ENCODE peak calls at places on chromosome 14, in seven cellular contexts. B, Q, R, S, Z, E and H are unnamed samples.

GRCh38 chr14:40003773-40004172 is 571.5 kb upstream of the FBXO33 start:
- DNase-seq in E (peak; percentile 26), Z (no peak), B (no peak), Q (no peak), R (no peak), S (no peak), H (no peak)

GRCh38 chr14:74551903-74552371 is 58.4 kb downstream of the ISCA2 start:
- DNase-seq in R (no peak), S (no peak), E (no peak), Z (no peak), Q (no peak), B (no peak), H (no peak)

GRCh38 chr14:92252291-92252690 is 70.7 kb upstream of the SLC24A4 start:
- DNase-seq in Q (no peak), S (no peak), E (no peak), Z (no peak), B (no peak), R (no peak), H (no peak)

GRCh38 chr14:89721991-89722390 is 232.5 kb downstream of the EFCAB11 start:
- DNase-seq in Z (no peak), Q (no peak), B (no peak), R (no peak), E (no peak), S (no peak), H (no peak)

GRCh38 chr14:96117997-96118790 is 79.0 kb downstream of the C14orf132 start:
- DNase-seq in R (no peak), S (no peak), B (no peak), Z (no peak), Q (no peak), E (no peak), H (no peak)

GRCh38 chr14:79852975-79853374 is 358.3 kb downstream of the DIO2 start:
- DNase-seq in E (no peak), Z (no peak), Q (no peak), R (no peak), S (no peak), B (no peak), H (no peak)

GRCh38 chr14:39184628-39185255 is 9.7 kb downstream of the PNN start:
- DNase-seq in Q (no peak), S (no peak), Z (no peak), B (no peak), E (no peak), R (no peak), H (no peak)

GRCh38 chr14:99654235-99655000 is 9.5 kb downstream of the HHIPL1 start:
- DNase-seq in S (peak; percentile 90), B (peak; percentile 71), Q (no peak), R (no peak), E (peak; percentile 68), Z (no peak), H (no peak)

GRCh38 chr14:75401356-75401755 is 26.5 kb upstream of the JDP2 start:
- DNase-seq in Z (no peak), S (peak; percentile 80), Q (peak; percentile 26), R (no peak), E (no peak), B (no peak), H (peak; percentile 82)

GRCh38 chr14:101604228-101604934 is 43.1 kb downstream of the DIO3 start:
- DNase-seq in B (no peak), E (no peak), Q (no peak), Z (no peak), R (no peak), S (no peak), H (no peak)

GRCh38 chr14:84782902-84783301 is 747.0 kb upstream of the FLRT2 start:
- DNase-seq in S (no peak), B (no peak), E (no peak), Q (no peak), R (no peak), Z (no peak), H (no peak)

GRCh38 chr14:100712490-100712889 is 14.2 kb upstream of the DLK1 start:
- DNase-seq in Z (no peak), Q (no peak), S (no peak), E (no peak), R (no peak), B (peak; percentile 39), H (no peak)

GRCh38 chr14:68815288-68816182 is 22.7 kb upstream of the ZFP36L1 start:
- DNase-seq in S (peak; percentile 76), Z (peak; percentile 12), R (no peak), E (no peak), B (no peak), Q (peak; percentile 62), H (no peak)

GRCh38 chr14:73465833-73466532 is 7.6 kb upstream of the NUMB start:
- DNase-seq in R (no peak), Z (no peak), E (no peak), B (no peak), Q (peak; percentile 73), S (no peak), H (no peak)

GRCh38 chr14:58072288-58073071 is 79.5 kb downstream of the ARMH4 start:
- DNase-seq in Q (peak; percentile 68), E (no peak), Z (peak; percentile 46), B (peak; percentile 33), R (peak; percentile 42), S (no peak), H (no peak)

GRCh38 chr14:84809158-84809557 is 720.8 kb upstream of the FLRT2 start:
- DNase-seq in S (no peak), Q (no peak), Z (no peak), R (no peak), B (no peak), E (no peak), H (no peak)

GRCh38 chr14:48536318-48536717 is 860.9 kb upstream of the MDGA2 start:
- DNase-seq in B (no peak), Z (peak; percentile 0), E (no peak), Q (no peak), R (no peak), S (no peak), H (no peak)

GRCh38 chr14:65131176-65131765 is 29.0 kb upstream of the MAX start:
- DNase-seq in R (no peak), Q (no peak), E (no peak), Z (no peak), B (no peak), S (no peak), H (peak; percentile 2)

GRCh38 chr14:75811862-75812505 is 150.9 kb downstream of the TTLL5 start:
- DNase-seq in Q (no peak), R (no peak), B (no peak), Z (peak; percentile 9), E (no peak), S (no peak), H (no peak)

GRCh38 chr14:80577599-80577998 is 363.9 kb downstream of the CEP128 start:
- DNase-seq in Q (no peak), R (no peak), S (no peak), E (no peak), B (no peak), Z (no peak), H (no peak)

GRCh38 chr14:49050836-49051235 is 535.3 kb downstream of the RPS29 start:
- DNase-seq in B (no peak), R (no peak), Z (no peak), Q (no peak), E (no peak), S (no peak), H (no peak)

GRCh38 chr14:28608438-28608837 is 158.1 kb upstream of the FOXG1 start:
- DNase-seq in Q (no peak), B (no peak), E (no peak), S (no peak), R (no peak), Z (no peak), H (no peak)

GRCh38 chr14:34537677-34538009 is 1.9 kb downstream of the EAPP start:
- DNase-seq in R (no peak), Q (no peak), E (no peak), Z (no peak), S (no peak), B (no peak), H (no peak)

GRCh38 chr14:80726211-80726610 is 215.3 kb downstream of the CEP128 start:
- DNase-seq in R (no peak), Q (no peak), B (no peak), Z (no peak), E (no peak), S (no peak), H (no peak)

GRCh38 chr14:44759263-44759662 is 202.5 kb downstream of the KLHL28 start:
- DNase-seq in Z (no peak), B (no peak), E (no peak), R (no peak), Q (no peak), S (no peak), H (no peak)
- TF ChIP-seq POLR2AphosphoS5 in Z (no peak), B (no peak), E (no peak), R (no peak), Q (no peak), S (no peak), H (no peak)

GRCh38 chr14:61538464-61539022 is 156.8 kb upstream of the HIF1A start:
- DNase-seq in E (no peak), S (no peak), Z (no peak), R (no peak), B (no peak), Q (no peak), H (no peak)
- H3K27ac ChIP-seq in E (peak overlapping the region; percentile 84), S (no peak overlapping the region), Z (no peak overlapping the region), R (no peak overlapping the region), B (peak overlapping the region; percentile 68), Q (peak overlapping the region; percentile 51), H (peak overlapping the region; percentile 70)

GRCh38 chr14:56855891-56856461 is 45.7 kb upstream of the OTX2 start:
- DNase-seq in R (no peak), Q (no peak), B (peak; percentile 43), S (no peak), Z (no peak), E (peak; percentile 36), H (no peak)

GRCh38 chr14:56857206-56857605 is 46.9 kb upstream of the OTX2 start:
- DNase-seq in S (no peak), R (no peak), B (no peak), Z (no peak), Q (no peak), E (no peak), H (no peak)

GRCh38 chr14:56858422-56858821 is 48.1 kb upstream of the OTX2 start:
- DNase-seq in R (no peak), Q (no peak), Z (no peak), B (no peak), S (no peak), E (no peak), H (no peak)

GRCh38 chr14:56854325-56854724 is 44.0 kb upstream of the OTX2 start:
- DNase-seq in Z (no peak), Q (no peak), R (no peak), S (no peak), E (no peak), B (no peak), H (no peak)
- TF ChIP-seq POLR2AphosphoS5 in Z (no peak), Q (no peak), R (no peak), S (no peak), E (no peak), B (no peak), H (no peak)

DNA sequence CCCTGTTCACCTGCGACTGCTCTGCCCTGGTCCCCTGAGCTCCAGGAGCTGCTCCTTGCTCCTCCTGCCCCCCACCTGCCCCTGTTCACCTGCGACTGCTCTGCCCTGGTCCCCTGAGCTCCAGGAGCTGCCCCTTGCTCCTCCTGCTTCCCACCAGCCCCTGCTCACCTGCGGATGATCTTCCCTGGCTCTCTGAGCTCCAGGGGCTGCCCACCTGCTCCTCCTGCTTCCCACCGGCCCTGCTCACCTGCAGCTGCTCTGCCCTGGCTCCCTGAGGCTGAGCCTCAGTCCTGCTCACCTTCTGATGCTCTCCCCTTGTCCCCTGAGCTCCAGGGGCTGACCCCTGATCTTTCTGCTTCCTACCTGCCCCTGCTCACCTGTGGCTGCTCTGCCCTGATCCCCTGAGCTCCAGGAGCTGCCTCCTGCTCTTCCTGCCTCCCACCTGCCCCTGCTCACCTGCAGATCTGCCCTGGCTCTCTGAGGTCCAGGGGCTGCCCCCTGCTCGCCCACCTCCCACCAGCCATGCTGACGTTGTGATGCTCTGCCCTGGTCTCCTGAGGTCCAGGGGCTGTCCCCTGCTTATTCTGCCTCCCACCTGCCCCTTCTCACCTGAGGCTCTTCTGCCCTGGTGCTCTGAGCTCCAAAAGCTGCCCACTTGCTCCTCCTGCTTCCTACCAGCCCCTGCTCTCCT is 219.2 kb downstream of the TMEM121 start:
- DNase-seq in B (no peak), S (no peak), E (no peak), R (no peak), Z (no peak), Q (no peak), H (no peak)
- H3K27ac ChIP-seq in B (no peak overlapping the region), S (no peak overlapping the region), E (no peak overlapping the region), R (no peak overlapping the region), Z (no peak overlapping the region), Q (no peak overlapping the region), H (no peak overlapping the region)